ENCODE peak calls at places on chromosome 2, in eight cellular contexts. Q, E, X, R, N, H, T and F are unnamed samples.
A peak's percentile ranks its signal among the peaks of the same experiment; 100 is the strongest.

GRCh38 chr2:84038866-84039265 is 420.2 kb downstream of the SUCLG1 start:
- DNase-seq in Q (no peak), E (no peak), X (no peak), R (no peak), N (no peak), H (no peak), T (no peak), F (no peak)

GRCh38 chr2:64114063-64114911 is 29.9 kb downstream of the PELI1 start:
- DNase-seq in Q (no peak), E (peak; percentile 81), X (peak; percentile 68), R (no peak), N (no peak), H (no peak), T (no peak), F (peak; percentile 49)

GRCh38 chr2:40113272-40113671 is 334.2 kb upstream of the THUMPD2 start:
- DNase-seq in Q (no peak), E (peak; percentile 32), X (peak; percentile 74), R (no peak), N (no peak), H (no peak), T (no peak), F (no peak)

GRCh38 chr2:165469417-165469816 is at the start of gene CSRNP3:
- DNase-seq in Q (peak; percentile 41), E (peak; percentile 70), X (peak; percentile 52), R (no peak), N (peak; percentile 62), H (no peak), T (peak; percentile 13), F (peak; percentile 45)

GRCh38 chr2:42786561-42787345 is 5.6 kb downstream of the HAAO start:
- DNase-seq in Q (no peak), E (no peak), X (no peak), R (no peak), N (no peak), H (no peak), T (no peak), F (no peak)

GRCh38 chr2:183543731-183544130 is 419.5 kb downstream of the NUP35 start:
- DNase-seq in Q (no peak), E (no peak), X (peak; percentile 8), R (no peak), N (no peak), H (no peak), T (no peak), F (no peak)

GRCh38 chr2:232496508-232497373 is 9.1 kb upstream of the ECEL1 start:
- DNase-seq in Q (no peak), E (no peak), X (no peak), R (no peak), N (no peak), H (no peak), T (no peak), F (no peak)

GRCh38 chr2:30641765-30642341 is 165.4 kb downstream of the CAPN13 start:
- DNase-seq in Q (no peak), E (no peak), X (no peak), R (no peak), N (no peak), H (no peak), T (no peak), F (no peak)

GRCh38 chr2:46984642-46985476 is 69.3 kb upstream of the MCFD2 start:
- DNase-seq in Q (no peak), E (peak; percentile 97), X (peak; percentile 97), R (peak; percentile 11), N (no peak), H (no peak), T (no peak), F (peak; percentile 78)

GRCh38 chr2:109098251-109098920 is 30.6 kb upstream of the SH3RF3 start:
- DNase-seq in Q (no peak), E (peak; percentile 23), X (no peak), R (no peak), N (no peak), H (no peak), T (no peak), F (peak; percentile 26)

GRCh38 chr2:29811378-29811777 is 110.0 kb downstream of the ALK start:
- DNase-seq in Q (no peak), E (peak; percentile 4), X (no peak), R (no peak), N (no peak), H (no peak), T (no peak), F (peak; percentile 72)

GRCh38 chr2:233814063-233814435 is 35.9 kb downstream of the MROH2A start:
- DNase-seq in Q (no peak), E (peak; percentile 5), X (no peak), R (no peak), N (no peak), H (no peak), T (no peak), F (no peak)

GRCh38 chr2:60533114-60534033 is 20.1 kb downstream of the BCL11A start:
- DNase-seq in Q (no peak), E (peak; percentile 89), X (peak; percentile 46), R (no peak), N (no peak), H (no peak), T (no peak), F (peak; percentile 58)

GRCh38 chr2:240519396-240520142 is 38.2 kb downstream of the ANKMY1 start:
- DNase-seq in Q (no peak), E (peak; percentile 40), X (peak; percentile 11), R (no peak), N (no peak), H (no peak), T (no peak), F (no peak)

GRCh38 chr2:126774290-126774689 is 118.3 kb downstream of the GYPC start:
- DNase-seq in Q (no peak), E (no peak), X (no peak), R (no peak), N (no peak), H (no peak), T (no peak), F (no peak)

GRCh38 chr2:44304258-44304657 is 29.0 kb downstream of the SLC3A1 start:
- DNase-seq in Q (no peak), E (no peak), X (no peak), R (no peak), N (no peak), H (no peak), T (no peak), F (no peak)

GRCh38 chr2:105439130-105439529 is 40.3 kb upstream of the FHL2 start:
- DNase-seq in Q (no peak), E (no peak), X (no peak), R (no peak), N (no peak), H (no peak), T (no peak), F (no peak)

GRCh38 chr2:165902929-165903328 is 50.6 kb downstream of the TTC21B start:
- DNase-seq in Q (no peak), E (peak; percentile 17), X (peak; percentile 40), R (no peak), N (no peak), H (no peak), T (no peak), F (no peak)

GRCh38 chr2:43034242-43034619 is 192.2 kb downstream of the ZFP36L2 start:
- DNase-seq in Q (no peak), E (no peak), X (no peak), R (no peak), N (no peak), H (no peak), T (no peak), F (no peak)

GRCh38 chr2:62787381-62787780 is 81.9 kb downstream of the EHBP1 start:
- DNase-seq in Q (no peak), E (peak; percentile 51), X (peak; percentile 36), R (no peak), N (no peak), H (no peak), T (no peak), F (no peak)

GRCh38 chr2:11680181-11680900 is 10.3 kb upstream of the NTSR2 start:
- DNase-seq in Q (no peak), E (peak; percentile 61), X (no peak), R (no peak), N (no peak), H (no peak), T (no peak), F (no peak)